ENCODE peak calls at places on chromosomes 3 and 15, in eight cellular contexts. Y is spleen, G is neural progenitor cell, D is transverse colon, J is tibial nerve, Q is psoas muscle, B is kidney epithelial cell, F is colonic mucosa. U is an unnamed sample.

GRCh38 chr3:64916937-64917336 is 229.1 kb upstream of the ADAMTS9 start:
- DNase-seq in Q (no peak), J (no peak), Y (no peak), G (no peak), F (no peak), D (no peak), B (no peak), U (no peak)

GRCh38 chr15:40569139-40569953 is at the start of gene RPUSD2:
- DNase-seq in J (peak; percentile 95), G (peak; percentile 95), Y (peak; percentile 97), B (peak; percentile 60), D (peak; percentile 95), Q (peak; percentile 95), F (peak; percentile 97), U (peak; percentile 94)

GRCh38 chr3:43378066-43378935 is 92.0 kb downstream of the SNRK start:
- DNase-seq in F (peak; percentile 50), Y (peak; percentile 82), Q (no peak), J (peak; percentile 36), G (peak; percentile 48), D (peak; percentile 55), B (no peak), U (peak; percentile 72)

GRCh38 chr3:108093616-108094015 is 2.8 kb upstream of the CD47 start:
- DNase-seq in B (no peak), F (no peak), D (no peak), Q (no peak), J (no peak), Y (no peak), G (no peak), U (peak; percentile 40)

GRCh38 chr3:57331078-57331477 is 38.6 kb upstream of the ASB14 start:
- DNase-seq in D (no peak), B (no peak), Q (no peak), G (no peak), F (no peak), Y (no peak), J (no peak), U (no peak)

GRCh38 chr15:101070024-101070423 is 150.9 kb downstream of the LRRK1 start:
- DNase-seq in F (no peak), Y (peak; percentile 34), Q (no peak), G (no peak), J (no peak), D (no peak), B (no peak), U (no peak)

GRCh38 chr3:65379223-65379622 is 659.5 kb downstream of the MAGI1 start:
- DNase-seq in B (no peak), Y (no peak), G (no peak), J (no peak), D (no peak), Q (no peak), F (no peak), U (no peak)

GRCh38 chr15:71114887-71115566 is at the start of gene THSD4:
- DNase-seq in J (peak; percentile 44), F (peak; percentile 76), D (peak; percentile 78), G (peak; percentile 93), B (no peak), Q (peak; percentile 69), Y (peak; percentile 83), U (no peak)

GRCh38 chr3:87035339-87035738 is 44.4 kb upstream of the VGLL3 start:
- DNase-seq in Y (no peak), F (no peak), D (no peak), J (no peak), Q (no peak), G (no peak), B (no peak), U (no peak)
- H3K4me3 ChIP-seq in Y (no peak overlapping the region), F (no peak overlapping the region), D (no peak overlapping the region), J (no peak overlapping the region), Q (no peak overlapping the region), G (no peak overlapping the region), B (no peak overlapping the region), U (no peak overlapping the region)

GRCh38 chr15:65377105-65377975 is 462 bp downstream of the IGDCC3 start:
- DNase-seq in G (peak; percentile 83), Q (peak; percentile 24), F (no peak), Y (no peak), D (no peak), B (no peak), J (no peak), U (no peak)
- H3K27me3 ChIP-seq in G (peaks cover 52% of the 10 kb centered on the region), Q (peaks cover 9% of the 10 kb centered on the region), F (peaks cover 42% of the 10 kb centered on the region), Y (peaks cover 36% of the 10 kb centered on the region), D (peaks cover 98% of the 10 kb centered on the region), B (peaks cover 32% of the 10 kb centered on the region), J (no peaks in the 10 kb centered on the region), U (peaks cover 34% of the 10 kb centered on the region)

DNA sequence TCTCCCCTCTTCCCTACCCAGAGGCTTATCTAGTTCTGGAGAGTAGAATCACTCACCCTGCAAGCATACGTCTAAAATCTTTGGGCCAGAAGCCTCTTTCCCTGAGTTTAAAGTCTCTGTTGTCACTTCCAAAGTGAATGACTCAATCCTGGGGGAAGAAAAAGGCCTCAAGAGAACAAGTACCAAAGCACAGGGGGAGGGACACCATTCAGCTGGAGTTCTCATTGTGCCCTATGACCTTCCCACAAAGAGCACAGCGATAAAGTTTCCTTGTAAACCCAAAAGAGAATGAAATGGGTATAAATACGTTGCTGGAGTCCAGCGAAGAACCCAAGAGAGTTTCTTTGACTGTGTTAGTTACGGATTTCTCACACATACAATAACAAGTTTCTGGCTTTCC is 107.4 kb upstream of the PTPRG start:
- DNase-seq in B (no peak), Y (no peak), J (no peak), D (no peak), F (no peak), G (peak; percentile 87), Q (no peak), U (no peak)
- H3K4me3 ChIP-seq in B (no peak overlapping the region), Y (no peak overlapping the region), J (no peak overlapping the region), D (no peak overlapping the region), F (no peak overlapping the region), G (no peak overlapping the region), Q (no peak overlapping the region), U (no peak overlapping the region)

GRCh38 chr3:194360568-194360967 is 9.0 kb downstream of the LRRC15 start:
- DNase-seq in D (no peak), Q (no peak), F (no peak), Y (no peak), J (no peak), B (no peak), G (no peak), U (no peak)
- H3K27me3 ChIP-seq in D (no peaks in the 10 kb centered on the region), Q (peaks cover 5% of the 10 kb centered on the region), F (no peaks in the 10 kb centered on the region), Y (no peaks in the 10 kb centered on the region), J (no peaks in the 10 kb centered on the region), B (peaks cover 13% of the 10 kb centered on the region), G (no peaks in the 10 kb centered on the region), U (no peaks in the 10 kb centered on the region)

GRCh38 chr15:26442680-26443079 is 330.2 kb downstream of the GABRB3 start:
- DNase-seq in G (no peak), Q (no peak), B (no peak), D (no peak), J (no peak), F (no peak), Y (no peak), U (no peak)

GRCh38 chr15:26439681-26440080 is 333.2 kb downstream of the GABRB3 start:
- DNase-seq in Q (no peak), G (no peak), D (no peak), J (no peak), B (no peak), Y (no peak), F (no peak), U (no peak)

GRCh38 chr15:26443321-26443720 is 329.5 kb downstream of the GABRB3 start:
- DNase-seq in J (no peak), G (no peak), F (no peak), Y (no peak), B (no peak), D (no peak), Q (no peak), U (no peak)

GRCh38 chr15:26438316-26438715 is 334.6 kb downstream of the GABRB3 start:
- DNase-seq in F (no peak), J (no peak), B (no peak), G (peak; percentile 49), D (no peak), Y (no peak), Q (no peak), U (no peak)

DNA sequence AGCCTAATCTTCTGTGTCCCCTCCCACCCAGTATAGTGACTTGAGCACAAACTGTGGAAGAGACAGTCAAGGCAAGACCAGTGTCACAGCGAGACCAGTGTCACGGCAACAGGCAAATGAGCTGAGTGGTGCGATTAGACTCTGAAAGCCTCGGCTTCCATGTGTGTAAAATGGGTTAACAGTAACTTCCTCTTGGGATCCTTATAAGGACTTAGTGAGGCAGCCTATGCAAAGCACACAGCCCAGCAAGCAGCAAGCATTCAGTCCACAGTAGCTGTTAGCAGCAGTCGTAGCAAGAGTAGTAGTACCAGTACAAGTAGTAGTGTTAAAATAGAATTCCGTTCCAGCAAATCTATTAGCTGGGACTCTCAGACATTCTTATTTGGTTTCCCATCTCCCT is 334.1 kb downstream of the GABRB3 start:
- DNase-seq in J (no peak), Q (no peak), B (no peak), G (no peak), Y (no peak), D (no peak), F (no peak), U (no peak)
- H3K4me3 ChIP-seq in J (no peak overlapping the region), Q (no peak overlapping the region), B (no peak overlapping the region), G (no peak overlapping the region), Y (no peak overlapping the region), D (no peak overlapping the region), F (no peak overlapping the region), U (no peak overlapping the region)

U was measured in CD4-positive, CD25-positive, alpha-beta regulatory T cell.